ENCODE peak calls at places on chromosome 14, in seven cellular contexts. H is IMR-90, D is HepG2, A is K562, Z is SK-N-SH, I is H1, L is GM12878. M is an unnamed sample.

GRCh38 chr14:104434214-104435076 is 145.1 kb upstream of the C14orf180 start:
- DNase-seq in A (no peak), Z (peak; percentile 23), H (no peak), I (no peak), D (no peak), L (no peak), M (no peak)

GRCh38 chr14:72443256-72443655 is 450.6 kb downstream of the DPF3 start:
- DNase-seq in H (peak; percentile 2), I (no peak), A (no peak), Z (no peak), L (no peak), D (no peak), M (no peak)

GRCh38 chr14:92427096-92427495 is 86.5 kb upstream of the RIN3 start:
- DNase-seq in D (no peak), A (no peak), I (no peak), Z (no peak), H (no peak), L (no peak), M (no peak)

GRCh38 chr14:56195727-56196126 is 77.5 kb downstream of the PELI2 start:
- DNase-seq in D (no peak), I (no peak), H (peak; percentile 58), L (peak; percentile 30), Z (no peak), A (no peak), M (no peak)

GRCh38 chr14:38880643-38881567 is 222.1 kb downstream of the SEC23A start:
- DNase-seq in H (no peak), A (no peak), I (no peak), Z (peak; percentile 1), D (peak; percentile 28), L (no peak), M (no peak)

GRCh38 chr14:99605299-99605961 is 1.4 kb upstream of the CCDC85C start:
- DNase-seq in L (no peak), D (peak; percentile 28), H (peak; percentile 74), A (peak; percentile 77), I (peak; percentile 71), Z (peak; percentile 84), M (peak; percentile 51)

GRCh38 chr14:101120636-101121398 is 217.3 kb upstream of the RTL1 start:
- DNase-seq in I (peak; percentile 35), A (no peak), D (no peak), H (no peak), Z (peak; percentile 27), L (no peak), M (no peak)

GRCh38 chr14:92680781-92681650 is 67.4 kb downstream of the LGMN start:
- DNase-seq in L (no peak), Z (peak; percentile 79), A (peak; percentile 59), I (peak; percentile 83), H (peak; percentile 71), D (peak; percentile 40), M (peak; percentile 76)

GRCh38 chr14:59103396-59103795 is 85.1 kb upstream of the DAAM1 start:
- DNase-seq in A (no peak), I (no peak), D (no peak), L (no peak), Z (no peak), H (peak; percentile 71), M (no peak)

GRCh38 chr14:37596790-37597189 is 1.4 kb downstream of the TTC6 start:
- DNase-seq in A (no peak), I (no peak), H (no peak), Z (no peak), D (no peak), L (no peak), M (no peak)

GRCh38 chr14:95507701-95508103 is 8.7 kb downstream of the SYNE3 start:
- DNase-seq in L (no peak), A (no peak), I (no peak), H (peak; percentile 75), Z (peak; percentile 55), D (no peak), M (no peak)
- H3K4me3 ChIP-seq in L (no peak overlapping the region), A (no peak overlapping the region), I (no peak overlapping the region), H (no peak overlapping the region), Z (no peak overlapping the region), D (no peak overlapping the region), M (no peak overlapping the region)

DNA sequence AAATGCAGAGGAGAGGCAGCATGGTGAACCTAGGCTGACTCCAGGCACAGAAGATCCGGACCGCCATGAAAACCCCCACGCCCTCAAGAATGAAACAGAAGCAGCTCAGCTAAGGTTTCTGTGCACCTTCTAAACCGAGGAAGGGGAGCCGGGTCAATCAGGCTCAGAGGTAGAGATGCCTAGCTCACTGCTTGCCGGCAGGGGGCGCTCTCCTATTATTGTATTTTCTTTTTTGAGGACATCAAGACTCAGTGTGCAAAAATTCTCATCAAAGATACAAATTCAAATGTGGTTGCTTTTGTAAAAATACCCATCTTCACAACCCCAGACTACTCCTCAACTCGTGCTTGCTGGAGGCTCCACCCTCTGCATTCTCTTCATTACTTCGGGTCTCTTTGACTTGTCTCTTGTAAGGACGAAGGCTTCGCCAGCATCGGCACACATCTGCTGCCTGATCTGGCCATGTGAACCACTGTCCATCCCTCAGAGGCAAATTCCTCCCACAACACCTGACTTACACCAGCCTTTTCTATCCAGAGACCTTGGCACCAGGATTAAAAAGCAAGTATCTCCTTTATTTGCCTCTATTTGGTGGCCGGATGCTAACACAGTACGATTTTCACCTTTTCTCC is 33.4 kb upstream of the RNASE3 start:
- DNase-seq in D (peak; percentile 50), I (peak; percentile 84), H (peak; percentile 34), A (peak; percentile 56), Z (peak; percentile 52), L (no peak), M (peak; percentile 56)
- TF ChIP-seq RFX5 in D (no peak), I (no peak), H (no peak), A (no peak), Z (no peak), L (no peak), M (no peak)

DNA sequence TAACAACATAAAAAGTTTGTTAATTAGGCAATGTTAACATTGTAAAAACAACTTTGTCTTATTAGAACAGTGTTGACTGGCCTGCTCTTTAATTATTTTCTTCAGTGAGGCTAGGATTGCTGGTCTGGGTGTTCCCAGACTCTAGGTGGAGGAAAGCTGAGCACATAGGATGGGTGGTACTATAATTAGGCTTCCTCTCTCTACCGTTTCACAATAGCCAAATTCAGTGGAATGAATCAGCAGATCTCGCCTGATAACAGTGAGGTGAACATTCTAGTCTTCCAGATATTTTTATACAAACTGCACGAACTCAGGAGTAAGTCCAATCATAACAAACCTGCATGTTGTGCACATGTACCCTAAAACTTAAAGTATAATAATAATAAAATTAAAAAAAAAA is 11.9 kb downstream of the PTGDR start:
- DNase-seq in I (no peak), D (no peak), L (no peak), Z (no peak), A (no peak), H (peak; percentile 69), M (peak; percentile 55)
- H3K4me2 ChIP-seq in I (no peak overlapping the region), D (no peak overlapping the region), L (no peak overlapping the region), Z (no peak overlapping the region), A (no peak overlapping the region), H (peak overlapping the region; percentile 10), M (peak overlapping the region; percentile 29)

GRCh38 chr14:68686212-68686478 is 106.7 kb downstream of the ZFP36L1 start:
- DNase-seq in H (no peak), D (no peak), A (no peak), L (no peak), Z (no peak), I (no peak), M (no peak)
- H3K4me3 ChIP-seq in H (no peak overlapping the region), D (no peak overlapping the region), A (no peak overlapping the region), L (no peak overlapping the region), Z (no peak overlapping the region), I (no peak overlapping the region), M (no peak overlapping the region)

GRCh38 chr14:91279354-91279753 is 34.9 kb upstream of the GPR68 start:
- DNase-seq in L (no peak), I (no peak), H (no peak), Z (peak; percentile 62), D (no peak), A (no peak), M (no peak)

GRCh38 chr14:91283666-91284065 is 39.2 kb upstream of the GPR68 start:
- DNase-seq in I (no peak), D (no peak), L (no peak), A (no peak), H (peak; percentile 1), Z (no peak), M (no peak)

GRCh38 chr14:91282954-91283645 is 38.6 kb upstream of the GPR68 start:
- DNase-seq in H (no peak), D (no peak), A (no peak), L (no peak), I (no peak), Z (no peak), M (no peak)

GRCh38 chr14:91280129-91280528 is 35.6 kb upstream of the GPR68 start:
- DNase-seq in H (no peak), I (no peak), A (no peak), L (no peak), D (no peak), Z (no peak), M (no peak)

DNA sequence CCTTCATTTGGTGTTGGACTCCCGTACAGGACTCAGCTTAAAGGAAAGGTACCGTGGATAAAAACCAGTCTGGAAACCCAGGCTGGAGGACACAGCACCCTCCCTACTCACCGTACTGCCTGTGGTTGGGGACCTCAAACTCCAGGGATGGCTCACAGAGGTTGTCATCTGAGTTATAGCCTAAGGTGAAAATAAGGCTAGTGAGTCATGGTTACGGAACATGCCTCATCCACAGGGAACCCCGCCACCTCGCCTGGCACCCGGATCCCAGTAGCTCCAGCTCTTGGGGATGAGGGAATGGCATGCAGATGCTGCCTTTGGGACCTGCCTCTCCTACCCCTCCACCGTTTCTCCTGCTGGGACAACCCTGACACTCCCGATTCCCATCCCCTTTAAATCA is 36.8 kb upstream of the GPR68 start:
- DNase-seq in A (no peak), I (no peak), H (peak; percentile 15), L (no peak), Z (no peak), D (no peak), M (no peak)
- TF ChIP-seq RFX5 in A (no peak), I (no peak), H (no peak), L (no peak), Z (no peak), D (no peak), M (no peak)

GRCh38 chr14:75566321-75566720 is 12.1 kb upstream of the FLVCR2 start:
- DNase-seq in Z (no peak), D (no peak), H (no peak), A (no peak), I (no peak), L (no peak), M (no peak)
- H3K4me2 ChIP-seq in Z (no peak overlapping the region), D (no peak overlapping the region), H (no peak overlapping the region), A (no peak overlapping the region), I (no peak overlapping the region), L (no peak overlapping the region), M (no peak overlapping the region)

M was measured in A549.